ENCODE peak calls at places on chromosome 9, in four cellular contexts. C, M, G and L are unnamed samples.

GRCh38 chr9:123550012-123550411 is 194.0 kb downstream of the CRB2 start:
- DNase-seq in C (no peak), M (no peak), G (no peak), L (no peak)

GRCh38 chr9:116234091-116234490 is 80.5 kb downstream of the PAPPA start:
- DNase-seq in C (no peak), M (no peak), G (no peak), L (no peak)

GRCh38 chr9:132141948-132142594 is 19.8 kb upstream of the NTNG2 start:
- DNase-seq in C (no peak), M (no peak), G (no peak), L (no peak)

GRCh38 chr9:87080512-87081225 is 133.4 kb upstream of the GAS1 start:
- DNase-seq in C (no peak), M (no peak), G (no peak), L (no peak)

GRCh38 chr9:108149346-108149745 is 659.8 kb upstream of the KLF4 start:
- DNase-seq in C (no peak), M (no peak), G (no peak), L (no peak)

GRCh38 chr9:36798350-36799065 is 225.8 kb downstream of the MELK start:
- DNase-seq in C (no peak), M (no peak), G (no peak), L (no peak)

GRCh38 chr9:108551030-108551964 is 304.5 kb downstream of the ACTL7B start:
- DNase-seq in C (no peak), M (no peak), G (no peak), L (no peak)

GRCh38 chr9:16154570-16155078 is 601.8 kb downstream of the CCDC171 start:
- DNase-seq in C (peak), M (peak), G (no peak), L (no peak)

GRCh38 chr9:21465859-21466518 is 16.1 kb downstream of the IFNE start:
- DNase-seq in C (no peak), M (no peak), G (no peak), L (no peak)

GRCh38 chr9:76583256-76583655 is 124.3 kb downstream of the GCNT1 start:
- DNase-seq in C (no peak), M (no peak), G (no peak), L (no peak)

GRCh38 chr9:16611969-16612368 is 258.5 kb downstream of the BNC2 start:
- DNase-seq in C (no peak), M (no peak), G (no peak), L (no peak)

GRCh38 chr9:13149454-13149853 is 130.0 kb downstream of the MPDZ start:
- DNase-seq in C (peak), M (no peak), G (no peak), L (no peak)

GRCh38 chr9:26955222-26955903 is 849 bp upstream of the IFT74 start:
- DNase-seq in C (peak), M (no peak), G (no peak), L (no peak)

GRCh38 chr9:101736723-101737122 is 1.7 kb downstream of the GRIN3A start:
- DNase-seq in C (no peak), M (peak), G (no peak), L (no peak)

GRCh38 chr9:7209990-7210389 is 452.2 kb downstream of the KDM4C start:
- DNase-seq in C (no peak), M (no peak), G (no peak), L (no peak)

GRCh38 chr9:93413530-93413929 is 38.0 kb upstream of the FAM120A start:
- DNase-seq in C (no peak), M (no peak), G (no peak), L (no peak)

GRCh38 chr9:136058801-136059302 is 36.2 kb downstream of the NACC2 start:
- DNase-seq in C (no peak), M (no peak), G (no peak), L (no peak)

GRCh38 chr9:89808801-89809200 is 204.0 kb downstream of the GADD45G start:
- DNase-seq in C (no peak), M (no peak), G (no peak), L (no peak)

GRCh38 chr9:110978516-110978915 is 59.8 kb downstream of the LPAR1 start:
- DNase-seq in C (no peak), M (no peak), G (no peak), L (no peak)

GRCh38 chr9:69325409-69326212 is 596 bp downstream of the ENTREP1 start:
- DNase-seq in C (peak), M (peak), G (no peak), L (no peak)

GRCh38 chr9:73543727-73544126 is 392.1 kb downstream of the ANXA1 start:
- DNase-seq in C (no peak), M (no peak), G (no peak), L (no peak)

GRCh38 chr9:72150172-72150571 is 932 bp downstream of the GDA start:
- DNase-seq in C (no peak), M (no peak), G (no peak), L (no peak)

GRCh38 chr9:83588256-83588655 is 34.7 kb upstream of the IDNK start:
- DNase-seq in C (no peak), M (no peak), G (no peak), L (no peak)

GRCh38 chr9:83584995-83585394 is 37.9 kb upstream of the IDNK start:
- DNase-seq in C (no peak), M (no peak), G (no peak), L (no peak)

GRCh38 chr9:83582026-83582425 is 40.9 kb upstream of the IDNK start:
- DNase-seq in C (no peak), M (no peak), G (no peak), L (no peak)

GRCh38 chr9:83583151-83584014 is 39.6 kb upstream of the IDNK start:
- DNase-seq in C (peak), M (peak), G (no peak), L (no peak)
- TF ChIP-seq CTCF in C (peak), M (peak), G (peak), L (peak)

GRCh38 chr9:79184821-79185220 is 386.9 kb upstream of the TLE4 start:
- DNase-seq in C (no peak), M (no peak), G (no peak), L (no peak)
- TF ChIP-seq CTCF in C (no peak), M (no peak), G (no peak), L (no peak)

DNA sequence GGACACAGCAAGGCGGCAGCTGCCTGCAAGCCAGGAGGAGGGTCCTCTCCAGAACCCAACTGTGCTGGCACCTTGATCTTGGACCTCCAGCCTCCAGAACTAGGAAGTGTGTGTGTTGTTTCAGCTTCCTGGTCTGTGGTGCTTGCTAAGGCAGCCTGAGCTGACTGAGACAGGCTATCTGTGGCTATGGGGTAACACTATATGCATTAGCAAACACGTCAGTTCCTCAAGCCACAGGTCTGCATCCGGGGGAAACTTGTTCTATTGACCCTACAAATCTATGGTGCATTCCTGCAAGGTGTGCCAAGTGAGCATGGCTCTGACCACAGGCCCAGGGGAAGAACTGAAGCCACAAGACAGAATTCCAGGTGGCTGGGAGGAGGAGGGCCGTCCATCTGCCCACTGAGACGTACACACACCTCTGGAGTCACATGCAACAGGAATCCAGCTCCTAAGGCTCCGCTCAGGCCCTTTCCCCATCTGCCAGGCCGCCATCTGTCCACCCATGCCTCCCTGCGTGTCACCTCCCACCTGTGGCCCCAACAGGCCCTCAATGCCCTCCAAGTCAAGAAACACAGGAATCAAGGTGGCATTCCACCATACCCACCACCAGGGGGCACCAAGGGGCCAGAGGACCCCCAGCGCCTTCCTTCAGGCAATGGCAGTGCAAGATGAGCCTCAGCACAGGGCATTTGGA is 174.9 kb downstream of the ROR2 start:
- DNase-seq in C (peak), M (peak), G (peak), L (no peak)
- TF ChIP-seq CTCF in C (peak), M (peak), G (peak), L (peak)

DNA sequence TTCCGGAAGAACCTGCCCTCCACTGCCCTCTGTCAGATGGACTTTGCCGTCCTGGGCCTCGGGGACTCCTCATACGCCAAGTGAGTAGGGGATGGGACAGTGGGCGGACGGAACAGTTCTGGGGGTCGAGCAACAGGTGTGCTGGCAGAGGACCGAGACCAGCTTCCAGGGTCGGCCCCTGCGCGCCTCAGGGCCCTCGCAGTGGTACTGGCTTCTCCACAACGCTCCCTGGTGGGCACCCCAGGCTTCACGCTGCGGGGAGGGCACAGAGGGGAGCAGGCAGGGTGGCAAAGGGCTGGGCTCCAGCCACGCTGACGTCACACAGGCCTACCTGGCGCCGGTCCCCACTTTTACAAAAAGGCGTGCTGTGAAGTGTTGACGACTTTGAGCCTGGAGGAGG is 7.0 kb downstream of the NDOR1 start:
- DNase-seq in C (no peak), M (peak), G (no peak), L (no peak)
- TF ChIP-seq CTCF in C (no peak), M (no peak), G (no peak), L (no peak)

GRCh38 chr9:114587345-114588149 is at the start of gene ATP6V1G1:
- DNase-seq in C (peak), M (peak), G (peak), L (peak)
- TF ChIP-seq CTCF in C (no peak), M (no peak), G (peak), L (no peak)